ENCODE peak calls at places on chromosomes 4 and X, in nine cellular contexts. One of them, this sample, is unnamed.

GRCh38 chr4:42412251-42412650 is 15.0 kb downstream of the SHISA3 start:
- DNase-seq in suprapubic skin: no peak
- DNase-seq in breast epithelium: no peak
- DNase-seq in cardiac fibroblast: peak; percentile 95
- DNase-seq in heart right ventricle: no peak
- DNase-seq in progenitor cell of endocrine pancreas: no peak
- DNase-seq in GM12878: no peak
- DNase-seq in MCF 10A: peak; percentile 78
- DNase-seq in H9: no peak
- DNase-seq in this sample: no peak

GRCh38 chr4:27350161-27350560 is 489.5 kb downstream of the STIM2 start:
- DNase-seq in suprapubic skin: no peak
- DNase-seq in breast epithelium: no peak
- DNase-seq in cardiac fibroblast: peak; percentile 8
- DNase-seq in heart right ventricle: no peak
- DNase-seq in progenitor cell of endocrine pancreas: no peak
- DNase-seq in GM12878: no peak
- DNase-seq in MCF 10A: peak; percentile 45
- DNase-seq in H9: no peak
- DNase-seq in this sample: no peak

GRCh38 chr4:170274616-170275015 is 184.9 kb upstream of the AADAT start:
- DNase-seq in suprapubic skin: no peak
- DNase-seq in breast epithelium: no peak
- DNase-seq in cardiac fibroblast: no peak
- DNase-seq in heart right ventricle: no peak
- DNase-seq in progenitor cell of endocrine pancreas: no peak
- DNase-seq in GM12878: no peak
- DNase-seq in MCF 10A: no peak
- DNase-seq in H9: no peak
- DNase-seq in this sample: no peak

GRCh38 chr4:105784761-105785160 is 76.2 kb downstream of the GSTCD start:
- DNase-seq in suprapubic skin: no peak
- DNase-seq in breast epithelium: no peak
- DNase-seq in cardiac fibroblast: no peak
- DNase-seq in heart right ventricle: no peak
- DNase-seq in progenitor cell of endocrine pancreas: no peak
- DNase-seq in GM12878: no peak
- DNase-seq in MCF 10A: no peak
- DNase-seq in H9: no peak
- DNase-seq in this sample: no peak

GRCh38 chrX:151396042-151396826 is 772 bp upstream of the VMA21 start:
- DNase-seq in suprapubic skin: no peak
- DNase-seq in breast epithelium: peak; percentile 48
- DNase-seq in cardiac fibroblast: peak; percentile 61
- DNase-seq in heart right ventricle: no peak
- DNase-seq in progenitor cell of endocrine pancreas: no peak
- DNase-seq in GM12878: peak; percentile 2
- DNase-seq in MCF 10A: no peak
- DNase-seq in H9: no peak
- DNase-seq in this sample: no peak

GRCh38 chr4:86640469-86640868 is 46.4 kb downstream of the PTPN13 start:
- DNase-seq in suprapubic skin: no peak
- DNase-seq in breast epithelium: no peak
- DNase-seq in cardiac fibroblast: peak; percentile 33
- DNase-seq in heart right ventricle: no peak
- DNase-seq in progenitor cell of endocrine pancreas: no peak
- DNase-seq in GM12878: no peak
- DNase-seq in MCF 10A: peak; percentile 25
- DNase-seq in H9: no peak
- DNase-seq in this sample: no peak

GRCh38 chrX:20517565-20517964 is 250.9 kb upstream of the RPS6KA3 start:
- DNase-seq in suprapubic skin: no peak
- DNase-seq in breast epithelium: no peak
- DNase-seq in cardiac fibroblast: no peak
- DNase-seq in heart right ventricle: no peak
- DNase-seq in progenitor cell of endocrine pancreas: no peak
- DNase-seq in GM12878: no peak
- DNase-seq in MCF 10A: no peak
- DNase-seq in H9: no peak
- DNase-seq in this sample: no peak

GRCh38 chr4:146073517-146073916 is 102.0 kb upstream of the LSM6 start:
- DNase-seq in suprapubic skin: no peak
- DNase-seq in breast epithelium: no peak
- DNase-seq in cardiac fibroblast: no peak
- DNase-seq in heart right ventricle: no peak
- DNase-seq in progenitor cell of endocrine pancreas: no peak
- DNase-seq in GM12878: no peak
- DNase-seq in MCF 10A: no peak
- DNase-seq in H9: no peak
- DNase-seq in this sample: no peak

GRCh38 chr4:8276358-8277240 is 7.0 kb downstream of the HTRA3 start:
- DNase-seq in suprapubic skin: peak; percentile 76
- DNase-seq in breast epithelium: no peak
- DNase-seq in cardiac fibroblast: peak; percentile 31
- DNase-seq in heart right ventricle: peak; percentile 80
- DNase-seq in progenitor cell of endocrine pancreas: no peak
- DNase-seq in GM12878: no peak
- DNase-seq in MCF 10A: peak; percentile 58
- DNase-seq in H9: no peak
- DNase-seq in this sample: no peak

GRCh38 chr4:2695661-2696060 is 60.5 kb downstream of the TNIP2 start:
- DNase-seq in suprapubic skin: no peak
- DNase-seq in breast epithelium: no peak
- DNase-seq in cardiac fibroblast: no peak
- DNase-seq in heart right ventricle: no peak
- DNase-seq in progenitor cell of endocrine pancreas: no peak
- DNase-seq in GM12878: no peak
- DNase-seq in MCF 10A: no peak
- DNase-seq in H9: no peak
- DNase-seq in this sample: no peak

GRCh38 chrX:47530054-47530453 is 31.0 kb upstream of the ARAF start:
- DNase-seq in suprapubic skin: no peak
- DNase-seq in breast epithelium: no peak
- DNase-seq in cardiac fibroblast: no peak
- DNase-seq in heart right ventricle: no peak
- DNase-seq in progenitor cell of endocrine pancreas: no peak
- DNase-seq in GM12878: no peak
- DNase-seq in MCF 10A: no peak
- DNase-seq in H9: no peak
- DNase-seq in this sample: no peak

GRCh38 chr4:8702516-8703400 is 110.2 kb downstream of the CPZ start:
- DNase-seq in suprapubic skin: no peak
- DNase-seq in breast epithelium: no peak
- DNase-seq in cardiac fibroblast: no peak
- DNase-seq in heart right ventricle: no peak
- DNase-seq in progenitor cell of endocrine pancreas: no peak
- DNase-seq in GM12878: no peak
- DNase-seq in MCF 10A: no peak
- DNase-seq in H9: peak; percentile 24
- DNase-seq in this sample: no peak

GRCh38 chrX:15464704-15465103 is 28.4 kb downstream of the PIR start:
- DNase-seq in suprapubic skin: no peak
- DNase-seq in breast epithelium: no peak
- DNase-seq in cardiac fibroblast: no peak
- DNase-seq in heart right ventricle: no peak
- DNase-seq in progenitor cell of endocrine pancreas: no peak
- DNase-seq in GM12878: no peak
- DNase-seq in MCF 10A: no peak
- DNase-seq in H9: no peak
- DNase-seq in this sample: no peak

GRCh38 chr4:40270609-40271008 is 64.5 kb upstream of the CHRNA9 start:
- DNase-seq in suprapubic skin: no peak
- DNase-seq in breast epithelium: no peak
- DNase-seq in cardiac fibroblast: no peak
- DNase-seq in heart right ventricle: no peak
- DNase-seq in progenitor cell of endocrine pancreas: no peak
- DNase-seq in GM12878: no peak
- DNase-seq in MCF 10A: no peak
- DNase-seq in H9: no peak
- DNase-seq in this sample: no peak

GRCh38 chr4:68718447-68719074 is 48.1 kb upstream of the UGT2B15 start:
- DNase-seq in suprapubic skin: no peak
- DNase-seq in breast epithelium: no peak
- DNase-seq in cardiac fibroblast: no peak
- DNase-seq in heart right ventricle: no peak
- DNase-seq in progenitor cell of endocrine pancreas: no peak
- DNase-seq in GM12878: no peak
- DNase-seq in MCF 10A: no peak
- DNase-seq in H9: no peak
- DNase-seq in this sample: no peak

GRCh38 chr4:44638091-44638490 is 13.3 kb downstream of the YIPF7 start:
- DNase-seq in suprapubic skin: no peak
- DNase-seq in breast epithelium: no peak
- DNase-seq in cardiac fibroblast: no peak
- DNase-seq in heart right ventricle: no peak
- DNase-seq in progenitor cell of endocrine pancreas: no peak
- DNase-seq in GM12878: no peak
- DNase-seq in MCF 10A: peak; percentile 27
- DNase-seq in H9: no peak
- DNase-seq in this sample: no peak

GRCh38 chrX:2187352-2188115 is 313.2 kb downstream of the DHRSX start:
- DNase-seq in suprapubic skin: no peak
- DNase-seq in breast epithelium: no peak
- DNase-seq in cardiac fibroblast: no peak
- DNase-seq in heart right ventricle: no peak
- DNase-seq in progenitor cell of endocrine pancreas: no peak
- DNase-seq in GM12878: no peak
- DNase-seq in MCF 10A: no peak
- DNase-seq in H9: no peak
- DNase-seq in this sample: no peak

GRCh38 chrX:11164433-11164832 is 53.3 kb downstream of the HCCS start:
- DNase-seq in suprapubic skin: no peak
- DNase-seq in breast epithelium: no peak
- DNase-seq in cardiac fibroblast: no peak
- DNase-seq in heart right ventricle: no peak
- DNase-seq in progenitor cell of endocrine pancreas: no peak
- DNase-seq in GM12878: no peak
- DNase-seq in MCF 10A: no peak
- DNase-seq in H9: no peak
- DNase-seq in this sample: no peak

GRCh38 chrX:107561468-107562215 is 66.7 kb upstream of the PRPS1 start:
- DNase-seq in suprapubic skin: no peak
- DNase-seq in breast epithelium: no peak
- DNase-seq in cardiac fibroblast: peak; percentile 19
- DNase-seq in heart right ventricle: no peak
- DNase-seq in progenitor cell of endocrine pancreas: no peak
- DNase-seq in GM12878: no peak
- DNase-seq in MCF 10A: no peak
- DNase-seq in H9: peak; percentile 87
- DNase-seq in this sample: no peak

GRCh38 chr4:8284391-8284790 is 14.8 kb downstream of the HTRA3 start:
- DNase-seq in suprapubic skin: peak; percentile 50
- DNase-seq in breast epithelium: no peak
- DNase-seq in cardiac fibroblast: no peak
- DNase-seq in heart right ventricle: peak; percentile 17
- DNase-seq in progenitor cell of endocrine pancreas: no peak
- DNase-seq in GM12878: no peak
- DNase-seq in MCF 10A: no peak
- DNase-seq in H9: no peak
- DNase-seq in this sample: no peak

GRCh38 chr4:168631241-168632151 is 134.6 kb downstream of the PALLD start:
- DNase-seq in suprapubic skin: peak; percentile 79
- DNase-seq in breast epithelium: peak; percentile 65
- DNase-seq in cardiac fibroblast: peak; percentile 79
- DNase-seq in heart right ventricle: peak; percentile 75
- DNase-seq in progenitor cell of endocrine pancreas: peak; percentile 75
- DNase-seq in GM12878: no peak
- DNase-seq in MCF 10A: peak; percentile 69
- DNase-seq in H9: peak; percentile 73
- DNase-seq in this sample: peak; percentile 83
- TF ChIP-seq CTCF in suprapubic skin: peak; percentile 22
- TF ChIP-seq CTCF in breast epithelium: peak; percentile 36
- TF ChIP-seq CTCF in cardiac fibroblast: peak; percentile 27
- TF ChIP-seq CTCF in heart right ventricle: peak; percentile 63
- TF ChIP-seq CTCF in progenitor cell of endocrine pancreas: peak; percentile 56
- TF ChIP-seq CTCF in GM12878: no peak
- TF ChIP-seq CTCF in MCF 10A: peak; percentile 26
- TF ChIP-seq CTCF in H9: peak; percentile 56
- TF ChIP-seq CTCF in this sample: no peak

GRCh38 chr4:120659626-120660170 is 262.8 kb downstream of the PRDM5 start:
- DNase-seq in suprapubic skin: no peak
- DNase-seq in breast epithelium: no peak
- DNase-seq in cardiac fibroblast: no peak
- DNase-seq in heart right ventricle: no peak
- DNase-seq in progenitor cell of endocrine pancreas: no peak
- DNase-seq in GM12878: no peak
- DNase-seq in MCF 10A: no peak
- DNase-seq in H9: no peak
- DNase-seq in this sample: no peak
- TF ChIP-seq CTCF in suprapubic skin: no peak
- TF ChIP-seq CTCF in breast epithelium: no peak
- TF ChIP-seq CTCF in cardiac fibroblast: no peak
- TF ChIP-seq CTCF in heart right ventricle: no peak
- TF ChIP-seq CTCF in progenitor cell of endocrine pancreas: no peak
- TF ChIP-seq CTCF in GM12878: no peak
- TF ChIP-seq CTCF in MCF 10A: no peak
- TF ChIP-seq CTCF in H9: no peak
- TF ChIP-seq CTCF in this sample: no peak

GRCh38 chrX:12567857-12568256 is 223.4 kb upstream of the PRPS2 start:
- DNase-seq in suprapubic skin: no peak
- DNase-seq in breast epithelium: no peak
- DNase-seq in cardiac fibroblast: peak; percentile 52
- DNase-seq in heart right ventricle: no peak
- DNase-seq in progenitor cell of endocrine pancreas: no peak
- DNase-seq in GM12878: no peak
- DNase-seq in MCF 10A: peak; percentile 39
- DNase-seq in H9: no peak
- DNase-seq in this sample: no peak
- TF ChIP-seq CTCF in suprapubic skin: peak; percentile 4
- TF ChIP-seq CTCF in breast epithelium: peak; percentile 16
- TF ChIP-seq CTCF in cardiac fibroblast: peak; percentile 61
- TF ChIP-seq CTCF in heart right ventricle: peak; percentile 57
- TF ChIP-seq CTCF in progenitor cell of endocrine pancreas: peak; percentile 63
- TF ChIP-seq CTCF in GM12878: peak; percentile 74
- TF ChIP-seq CTCF in MCF 10A: peak; percentile 51
- TF ChIP-seq CTCF in H9: peak; percentile 68
- TF ChIP-seq CTCF in this sample: peak; percentile 54

DNA sequence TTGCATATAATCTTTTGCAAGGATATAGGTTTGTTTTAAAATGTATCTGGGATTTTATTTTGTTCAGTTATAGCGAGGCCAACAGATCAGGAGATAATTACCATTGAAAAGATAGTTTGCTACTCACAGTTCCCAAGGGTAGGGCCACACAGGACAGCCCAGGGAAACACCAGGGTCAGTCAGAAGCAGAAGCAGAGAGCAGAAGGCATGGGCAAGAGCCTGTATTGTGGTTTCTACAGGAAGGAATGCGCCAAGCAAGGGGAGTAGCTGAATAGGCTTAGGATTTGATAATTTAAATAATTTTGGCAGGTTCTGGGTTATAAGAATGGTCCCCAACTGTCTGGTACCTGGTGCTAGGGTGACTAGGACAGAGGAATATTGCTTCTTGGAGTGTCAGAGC is 61.6 kb downstream of the SYNPO2 start:
- DNase-seq in suprapubic skin: no peak
- DNase-seq in breast epithelium: no peak
- DNase-seq in cardiac fibroblast: no peak
- DNase-seq in heart right ventricle: no peak
- DNase-seq in progenitor cell of endocrine pancreas: no peak
- DNase-seq in GM12878: no peak
- DNase-seq in MCF 10A: no peak
- DNase-seq in H9: no peak
- DNase-seq in this sample: no peak
- TF ChIP-seq CTCF in suprapubic skin: no peak
- TF ChIP-seq CTCF in breast epithelium: no peak
- TF ChIP-seq CTCF in cardiac fibroblast: no peak
- TF ChIP-seq CTCF in heart right ventricle: no peak
- TF ChIP-seq CTCF in progenitor cell of endocrine pancreas: no peak
- TF ChIP-seq CTCF in GM12878: no peak
- TF ChIP-seq CTCF in MCF 10A: no peak
- TF ChIP-seq CTCF in H9: peak; percentile 14
- TF ChIP-seq CTCF in this sample: no peak

This sample was measured in nephron progenitor cell.